ENCODE peak calls at places on chromosomes 3 and 15, in seven cellular contexts. One of them, this sample, is unnamed.

GRCh38 chr15:83283813-83284562 is 476 bp downstream of the BNC1 start:
- DNase-seq in CD8-positive, alpha-beta T cell: no peak
- DNase-seq in aorta: no peak
- DNase-seq in tibial artery: no peak
- DNase-seq in body of pancreas: no peak
- DNase-seq in mucosa of descending colon: no peak
- DNase-seq in heart left ventricle: no peak
- DNase-seq in this sample: no peak

GRCh38 chr3:141127344-141128125 is 76.4 kb downstream of the SPSB4 start:
- DNase-seq in tibial artery: no peak
- DNase-seq in mucosa of descending colon: no peak
- DNase-seq in heart left ventricle: no peak
- DNase-seq in CD8-positive, alpha-beta T cell: no peak
- DNase-seq in body of pancreas: peak; percentile 51
- DNase-seq in aorta: peak; percentile 47
- DNase-seq in this sample: no peak

GRCh38 chr3:119376758-119377157 is 82.6 kb downstream of the ARHGAP31 start:
- DNase-seq in mucosa of descending colon: no peak
- DNase-seq in heart left ventricle: no peak
- DNase-seq in CD8-positive, alpha-beta T cell: no peak
- DNase-seq in tibial artery: no peak
- DNase-seq in aorta: no peak
- DNase-seq in body of pancreas: no peak
- DNase-seq in this sample: no peak

GRCh38 chr3:158743664-158744566 is 11.7 kb upstream of the RARRES1 start:
- DNase-seq in mucosa of descending colon: peak; percentile 69
- DNase-seq in CD8-positive, alpha-beta T cell: no peak
- DNase-seq in tibial artery: no peak
- DNase-seq in heart left ventricle: no peak
- DNase-seq in aorta: no peak
- DNase-seq in body of pancreas: no peak
- DNase-seq in this sample: no peak

GRCh38 chr3:160401301-160402095 is 2.0 kb downstream of the SMC4 start:
- DNase-seq in body of pancreas: peak; percentile 10
- DNase-seq in aorta: no peak
- DNase-seq in mucosa of descending colon: peak; percentile 38
- DNase-seq in heart left ventricle: no peak
- DNase-seq in tibial artery: no peak
- DNase-seq in CD8-positive, alpha-beta T cell: no peak
- DNase-seq in this sample: peak; percentile 9

GRCh38 chr3:120067090-120067489 is 27.2 kb downstream of the GSK3B start:
- DNase-seq in mucosa of descending colon: no peak
- DNase-seq in heart left ventricle: no peak
- DNase-seq in body of pancreas: no peak
- DNase-seq in tibial artery: no peak
- DNase-seq in aorta: no peak
- DNase-seq in CD8-positive, alpha-beta T cell: no peak
- DNase-seq in this sample: no peak

GRCh38 chr15:101138913-101139880 is 112.7 kb downstream of the CHSY1 start:
- DNase-seq in body of pancreas: no peak
- DNase-seq in heart left ventricle: no peak
- DNase-seq in mucosa of descending colon: no peak
- DNase-seq in CD8-positive, alpha-beta T cell: no peak
- DNase-seq in tibial artery: no peak
- DNase-seq in aorta: peak; percentile 67
- DNase-seq in this sample: peak; percentile 67

GRCh38 chr3:62577153-62577552 is 203.8 kb upstream of the FEZF2 start:
- DNase-seq in CD8-positive, alpha-beta T cell: no peak
- DNase-seq in mucosa of descending colon: no peak
- DNase-seq in tibial artery: no peak
- DNase-seq in heart left ventricle: no peak
- DNase-seq in body of pancreas: no peak
- DNase-seq in aorta: no peak
- DNase-seq in this sample: no peak

GRCh38 chr3:108225221-108225620 is 3.0 kb upstream of the IFT57 start:
- DNase-seq in heart left ventricle: no peak
- DNase-seq in tibial artery: no peak
- DNase-seq in mucosa of descending colon: no peak
- DNase-seq in aorta: no peak
- DNase-seq in CD8-positive, alpha-beta T cell: no peak
- DNase-seq in body of pancreas: no peak
- DNase-seq in this sample: no peak

GRCh38 chr3:132014105-132014504 is 20.7 kb downstream of the CPNE4 start:
- DNase-seq in aorta: no peak
- DNase-seq in heart left ventricle: no peak
- DNase-seq in tibial artery: no peak
- DNase-seq in body of pancreas: no peak
- DNase-seq in mucosa of descending colon: no peak
- DNase-seq in CD8-positive, alpha-beta T cell: no peak
- DNase-seq in this sample: no peak

GRCh38 chr3:190384241-190384863 is 3.6 kb upstream of the CLDN16 start:
- DNase-seq in mucosa of descending colon: peak; percentile 60
- DNase-seq in tibial artery: no peak
- DNase-seq in aorta: no peak
- DNase-seq in heart left ventricle: no peak
- DNase-seq in CD8-positive, alpha-beta T cell: no peak
- DNase-seq in body of pancreas: peak; percentile 78
- DNase-seq in this sample: peak; percentile 48

GRCh38 chr15:27535445-27536129 is 563.5 kb downstream of the OCA2 start:
- DNase-seq in heart left ventricle: no peak
- DNase-seq in body of pancreas: no peak
- DNase-seq in aorta: no peak
- DNase-seq in mucosa of descending colon: no peak
- DNase-seq in tibial artery: no peak
- DNase-seq in CD8-positive, alpha-beta T cell: no peak
- DNase-seq in this sample: no peak

GRCh38 chr15:58362262-58362922 is 69.4 kb upstream of the LIPC start:
- DNase-seq in heart left ventricle: no peak
- DNase-seq in tibial artery: no peak
- DNase-seq in CD8-positive, alpha-beta T cell: no peak
- DNase-seq in mucosa of descending colon: no peak
- DNase-seq in aorta: no peak
- DNase-seq in body of pancreas: no peak
- DNase-seq in this sample: no peak

GRCh38 chr3:151856106-151856505 is 17.3 kb upstream of the SUCNR1 start:
- DNase-seq in mucosa of descending colon: no peak
- DNase-seq in body of pancreas: no peak
- DNase-seq in aorta: no peak
- DNase-seq in tibial artery: no peak
- DNase-seq in CD8-positive, alpha-beta T cell: no peak
- DNase-seq in heart left ventricle: no peak
- DNase-seq in this sample: no peak

GRCh38 chr3:104855702-104856101 is 511.0 kb upstream of the ALCAM start:
- DNase-seq in body of pancreas: no peak
- DNase-seq in CD8-positive, alpha-beta T cell: no peak
- DNase-seq in heart left ventricle: no peak
- DNase-seq in tibial artery: no peak
- DNase-seq in mucosa of descending colon: no peak
- DNase-seq in aorta: no peak
- DNase-seq in this sample: no peak

GRCh38 chr3:2802429-2802828 is 307.7 kb downstream of the IL5RA start:
- DNase-seq in tibial artery: no peak
- DNase-seq in heart left ventricle: no peak
- DNase-seq in mucosa of descending colon: no peak
- DNase-seq in CD8-positive, alpha-beta T cell: no peak
- DNase-seq in aorta: no peak
- DNase-seq in body of pancreas: no peak
- DNase-seq in this sample: no peak

GRCh38 chr15:67820992-67821783 is 4.1 kb upstream of the SKOR1 start:
- DNase-seq in mucosa of descending colon: peak; percentile 75
- DNase-seq in aorta: peak; percentile 90
- DNase-seq in heart left ventricle: peak; percentile 79
- DNase-seq in tibial artery: peak; percentile 39
- DNase-seq in body of pancreas: peak; percentile 46
- DNase-seq in CD8-positive, alpha-beta T cell: no peak
- DNase-seq in this sample: peak; percentile 74

GRCh38 chr3:181756645-181757044 is 44.9 kb downstream of the SOX2 start:
- DNase-seq in body of pancreas: no peak
- DNase-seq in aorta: no peak
- DNase-seq in mucosa of descending colon: no peak
- DNase-seq in tibial artery: no peak
- DNase-seq in CD8-positive, alpha-beta T cell: no peak
- DNase-seq in heart left ventricle: no peak
- DNase-seq in this sample: no peak

DNA sequence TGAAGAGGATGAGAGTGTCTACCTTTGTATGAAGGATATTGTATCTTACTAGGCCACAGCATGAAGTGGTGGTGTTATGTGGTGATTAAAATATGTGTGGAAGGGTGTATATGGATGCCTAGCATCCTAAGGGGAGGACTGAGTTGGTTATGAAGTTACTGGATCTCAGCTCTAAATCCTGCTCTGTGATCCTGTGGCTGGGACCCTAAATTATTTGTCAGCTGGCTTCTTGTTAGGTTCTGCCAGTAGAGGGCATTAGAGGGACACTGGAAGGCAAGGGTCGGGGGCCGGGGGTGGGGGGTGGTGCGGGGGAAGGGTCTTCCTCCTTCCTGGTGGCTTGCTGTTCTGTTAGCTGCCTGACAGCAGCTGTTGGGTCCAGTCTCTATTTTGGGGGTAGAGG is 34.9 kb downstream of the MORF4L1 start:
- DNase-seq in aorta: no peak
- DNase-seq in mucosa of descending colon: no peak
- DNase-seq in CD8-positive, alpha-beta T cell: no peak
- DNase-seq in heart left ventricle: no peak
- DNase-seq in body of pancreas: no peak
- DNase-seq in tibial artery: no peak
- DNase-seq in this sample: no peak
- H3K36me3 ChIP-seq in aorta: peaks cover 6% of the 10 kb centered on the region
- H3K36me3 ChIP-seq in mucosa of descending colon: peaks cover 4% of the 10 kb centered on the region
- H3K36me3 ChIP-seq in CD8-positive, alpha-beta T cell: peaks cover 40% of the 10 kb centered on the region
- H3K36me3 ChIP-seq in heart left ventricle: peaks cover 98% of the 10 kb centered on the region
- H3K36me3 ChIP-seq in body of pancreas: peaks cover 13% of the 10 kb centered on the region
- H3K36me3 ChIP-seq in tibial artery: peaks cover 87% of the 10 kb centered on the region
- H3K36me3 ChIP-seq in this sample: peaks cover 26% of the 10 kb centered on the region

GRCh38 chr3:23041918-23042696 is 161.0 kb upstream of the UBE2E2 start:
- DNase-seq in heart left ventricle: no peak
- DNase-seq in aorta: no peak
- DNase-seq in mucosa of descending colon: no peak
- DNase-seq in CD8-positive, alpha-beta T cell: no peak
- DNase-seq in body of pancreas: no peak
- DNase-seq in tibial artery: peak; percentile 44
- DNase-seq in this sample: no peak

GRCh38 chr3:23044463-23044862 is 158.7 kb upstream of the UBE2E2 start:
- DNase-seq in aorta: no peak
- DNase-seq in tibial artery: no peak
- DNase-seq in body of pancreas: no peak
- DNase-seq in mucosa of descending colon: no peak
- DNase-seq in CD8-positive, alpha-beta T cell: no peak
- DNase-seq in heart left ventricle: no peak
- DNase-seq in this sample: no peak

GRCh38 chr3:23052230-23053019 is 150.7 kb upstream of the UBE2E2 start:
- DNase-seq in body of pancreas: no peak
- DNase-seq in aorta: no peak
- DNase-seq in heart left ventricle: no peak
- DNase-seq in mucosa of descending colon: no peak
- DNase-seq in tibial artery: no peak
- DNase-seq in CD8-positive, alpha-beta T cell: no peak
- DNase-seq in this sample: no peak

GRCh38 chr3:23051240-23052140 is 151.6 kb upstream of the UBE2E2 start:
- DNase-seq in CD8-positive, alpha-beta T cell: no peak
- DNase-seq in mucosa of descending colon: no peak
- DNase-seq in body of pancreas: no peak
- DNase-seq in tibial artery: no peak
- DNase-seq in aorta: no peak
- DNase-seq in heart left ventricle: no peak
- DNase-seq in this sample: no peak

DNA sequence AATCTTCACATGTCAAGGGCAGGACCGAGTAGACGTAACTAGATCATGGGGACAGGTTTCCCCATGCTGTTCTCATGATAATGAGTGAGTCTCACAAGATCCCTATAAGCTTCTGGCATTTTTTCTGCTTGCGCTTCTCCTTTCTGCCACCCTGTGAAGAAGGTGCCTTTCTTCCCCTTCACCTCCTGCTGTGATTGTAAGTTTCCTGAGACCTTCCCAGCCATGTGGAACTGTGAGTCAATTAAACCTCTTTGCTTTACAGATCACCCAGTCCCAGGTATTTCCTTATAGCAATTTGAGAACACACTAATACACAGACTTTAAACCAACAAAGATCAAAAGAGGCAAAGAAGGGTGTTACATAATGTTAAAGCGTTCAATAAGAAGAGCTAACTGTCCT is 156.6 kb upstream of the UBE2E2 start:
- DNase-seq in tibial artery: no peak
- DNase-seq in aorta: no peak
- DNase-seq in heart left ventricle: no peak
- DNase-seq in mucosa of descending colon: no peak
- DNase-seq in body of pancreas: no peak
- DNase-seq in CD8-positive, alpha-beta T cell: no peak
- DNase-seq in this sample: no peak
- H3K4me3 ChIP-seq in tibial artery: no peak overlapping the region
- H3K4me3 ChIP-seq in aorta: no peak overlapping the region
- H3K4me3 ChIP-seq in heart left ventricle: no peak overlapping the region
- H3K4me3 ChIP-seq in mucosa of descending colon: no peak overlapping the region
- H3K4me3 ChIP-seq in body of pancreas: no peak overlapping the region
- H3K4me3 ChIP-seq in CD8-positive, alpha-beta T cell: no peak overlapping the region
- H3K4me3 ChIP-seq in this sample: no peak overlapping the region

GRCh38 chr3:172157566-172158258 is 118.3 kb downstream of the FNDC3B start:
- DNase-seq in mucosa of descending colon: no peak
- DNase-seq in heart left ventricle: no peak
- DNase-seq in body of pancreas: no peak
- DNase-seq in aorta: no peak
- DNase-seq in CD8-positive, alpha-beta T cell: no peak
- DNase-seq in tibial artery: no peak
- DNase-seq in this sample: no peak
- H3K4me1 ChIP-seq in mucosa of descending colon: peaks cover 11% of the 10 kb centered on the region
- H3K4me1 ChIP-seq in heart left ventricle: peaks cover 30% of the 10 kb centered on the region
- H3K4me1 ChIP-seq in body of pancreas: peaks cover 64% of the 10 kb centered on the region
- H3K4me1 ChIP-seq in aorta: peaks cover 4% of the 10 kb centered on the region
- H3K4me1 ChIP-seq in CD8-positive, alpha-beta T cell: peaks cover 12% of the 10 kb centered on the region
- H3K4me1 ChIP-seq in tibial artery: peaks cover 49% of the 10 kb centered on the region
- H3K4me1 ChIP-seq in this sample: peaks cover 48% of the 10 kb centered on the region

DNA sequence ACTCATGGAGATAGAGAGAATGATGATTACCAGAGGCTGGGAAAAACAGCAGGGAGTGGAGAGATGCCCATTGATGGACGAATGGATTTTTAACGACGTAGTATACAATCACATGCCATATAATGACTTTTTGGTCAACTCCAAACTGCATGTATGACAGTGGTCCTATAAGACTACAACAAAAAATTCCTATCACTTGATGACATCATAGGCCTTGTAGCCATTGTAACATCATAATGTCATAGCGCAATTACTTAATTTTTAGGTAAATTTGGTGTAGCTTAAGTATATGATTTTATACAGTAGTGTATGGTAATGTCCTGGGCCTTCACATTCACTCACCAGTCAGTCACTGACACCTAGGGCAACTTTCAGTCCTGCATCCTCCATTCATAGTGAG is 264.3 kb downstream of the RAP2B start:
- DNase-seq in heart left ventricle: no peak
- DNase-seq in tibial artery: no peak
- DNase-seq in CD8-positive, alpha-beta T cell: no peak
- DNase-seq in aorta: no peak
- DNase-seq in body of pancreas: no peak
- DNase-seq in mucosa of descending colon: no peak
- DNase-seq in this sample: no peak
- H3K36me3 ChIP-seq in heart left ventricle: no peaks in the 10 kb centered on the region
- H3K36me3 ChIP-seq in tibial artery: no peaks in the 10 kb centered on the region
- H3K36me3 ChIP-seq in CD8-positive, alpha-beta T cell: no peaks in the 10 kb centered on the region
- H3K36me3 ChIP-seq in aorta: no peaks in the 10 kb centered on the region
- H3K36me3 ChIP-seq in body of pancreas: no peaks in the 10 kb centered on the region
- H3K36me3 ChIP-seq in mucosa of descending colon: no peaks in the 10 kb centered on the region
- H3K36me3 ChIP-seq in this sample: no peaks in the 10 kb centered on the region

GRCh38 chr15:72236381-72237285 is 5.6 kb upstream of the PKM start:
- DNase-seq in body of pancreas: no peak
- DNase-seq in mucosa of descending colon: no peak
- DNase-seq in CD8-positive, alpha-beta T cell: no peak
- DNase-seq in aorta: no peak
- DNase-seq in tibial artery: no peak
- DNase-seq in heart left ventricle: no peak
- DNase-seq in this sample: no peak
- H3K4me3 ChIP-seq in body of pancreas: no peak overlapping the region
- H3K4me3 ChIP-seq in mucosa of descending colon: no peak overlapping the region
- H3K4me3 ChIP-seq in CD8-positive, alpha-beta T cell: no peak overlapping the region
- H3K4me3 ChIP-seq in aorta: no peak overlapping the region
- H3K4me3 ChIP-seq in tibial artery: peak overlapping the region; percentile 5
- H3K4me3 ChIP-seq in heart left ventricle: no peak overlapping the region
- H3K4me3 ChIP-seq in this sample: no peak overlapping the region